ENCODE peak calls at places on chromosomes 6 and 20, in five cellular contexts. I is colonic mucosa; S is H9; F is dorsolateral prefrontal cortex; Q is naive thymus-derived CD4-positive, alpha-beta T cell. Z is an unnamed sample.
A peak's percentile ranks its signal among the peaks of the same experiment; 100 is the strongest.

GRCh38 chr6:81476881-81477280 is 275.6 kb downstream of the TENT5A start:
- DNase-seq in S (no peak), I (no peak), F (no peak), Q (no peak), Z (no peak)

GRCh38 chr6:150613269-150613668 is 13.6 kb downstream of the PLEKHG1 start:
- DNase-seq in Q (no peak), I (no peak), S (no peak), F (no peak), Z (no peak)

GRCh38 chr6:6847591-6847990 is 259.1 kb downstream of the LY86 start:
- DNase-seq in S (no peak), I (no peak), Q (no peak), F (no peak), Z (no peak)

GRCh38 chr20:52552181-52552872 is 360.7 kb upstream of the ZFP64 start:
- DNase-seq in S (no peak), I (no peak), Q (no peak), F (no peak), Z (no peak)

GRCh38 chr20:59033616-59034165 is 1.6 kb upstream of the ATP5F1E start:
- DNase-seq in Q (no peak), S (no peak), I (no peak), F (no peak), Z (no peak)

GRCh38 chr20:62576815-62577214 is 65.5 kb upstream of the SLCO4A1 start:
- DNase-seq in S (peak; percentile 64), F (no peak), I (no peak), Q (no peak), Z (no peak)

GRCh38 chr20:62583424-62583920 is 58.8 kb upstream of the SLCO4A1 start:
- DNase-seq in Q (no peak), F (peak; percentile 63), I (no peak), S (no peak), Z (no peak)

GRCh38 chr20:62065669-62066338 is at the start of gene TAF4:
- DNase-seq in F (peak; percentile 52), S (peak; percentile 64), Q (peak; percentile 79), I (peak; percentile 79), Z (peak; percentile 77)

GRCh38 chr6:89723046-89723445 is 84.5 kb upstream of the LYRM2 start:
- DNase-seq in S (no peak), F (no peak), I (no peak), Q (no peak), Z (no peak)

GRCh38 chr6:13916230-13916944 is 8.4 kb upstream of the RNF182 start:
- DNase-seq in F (no peak), I (no peak), Q (no peak), S (no peak), Z (no peak)

GRCh38 chr6:73610444-73611275 is 43.1 kb downstream of the SLC17A5 start:
- DNase-seq in S (no peak), Q (peak; percentile 54), I (no peak), F (no peak), Z (no peak)

GRCh38 chr6:136647363-136647763 is 97.1 kb upstream of the MAP7 start:
- DNase-seq in F (no peak), I (no peak), S (no peak), Q (peak; percentile 42), Z (peak; percentile 35)

GRCh38 chr6:112502348-112503130 is 155.4 kb downstream of the RFPL4B start:
- DNase-seq in F (no peak), Q (no peak), S (no peak), I (no peak), Z (no peak)

GRCh38 chr6:36967301-36967700 is 12.8 kb downstream of the PI16 start:
- DNase-seq in S (no peak), I (no peak), F (no peak), Q (no peak), Z (no peak)

GRCh38 chr20:14264869-14265268 is 72.5 kb downstream of the FLRT3 start:
- DNase-seq in Q (no peak), F (no peak), S (no peak), I (no peak), Z (no peak)

GRCh38 chr20:47780990-47781389 is 4.3 kb downstream of the SULF2 start:
- DNase-seq in S (no peak), Q (no peak), I (no peak), F (no peak), Z (no peak)

GRCh38 chr6:13331516-13332348 is 3.4 kb upstream of the TBC1D7 start:
- DNase-seq in I (no peak), S (no peak), F (no peak), Q (peak; percentile 38), Z (no peak)

GRCh38 chr6:149755300-149756260 is 6.0 kb downstream of the PCMT1 start:
- DNase-seq in Q (no peak), F (no peak), I (no peak), S (no peak), Z (no peak)

GRCh38 chr20:24994470-24995368 is 2.2 kb upstream of the APMAP start:
- DNase-seq in I (peak; percentile 88), F (peak; percentile 92), Q (peak; percentile 82), S (peak; percentile 76), Z (peak; percentile 59)

GRCh38 chr6:106747139-106747538 is 117.8 kb downstream of the QRSL1 start:
- DNase-seq in Q (no peak), F (no peak), I (peak; percentile 63), S (no peak), Z (no peak)

GRCh38 chr6:20153194-20153593 is 59.1 kb downstream of the MBOAT1 start:
- DNase-seq in S (no peak), Q (no peak), F (no peak), I (no peak), Z (no peak)

GRCh38 chr6:63477422-63478040 is 94.7 kb upstream of the LOC128125822 start:
- DNase-seq in S (no peak), Q (no peak), F (no peak), I (no peak), Z (no peak)

GRCh38 chr20:33305591-33306057 is 22.6 kb downstream of the BPIFB1 start:
- DNase-seq in I (no peak), F (no peak), Q (no peak), S (no peak), Z (no peak)

GRCh38 chr20:61364147-61364546 is 112.1 kb downstream of the CDH4 start:
- DNase-seq in Q (no peak), I (no peak), S (no peak), F (no peak), Z (no peak)

GRCh38 chr20:62119591-62120364 is 2.5 kb upstream of the LSM14B start:
- DNase-seq in Q (no peak), I (peak; percentile 58), S (no peak), F (no peak), Z (no peak)

GRCh38 chr20:12902992-12903391 is 105.8 kb upstream of the SPTLC3 start:
- DNase-seq in F (no peak), I (no peak), Q (no peak), S (no peak), Z (no peak)

GRCh38 chr20:14921546-14921945 is 584.1 kb upstream of the FLRT3 start:
- DNase-seq in Q (no peak), S (no peak), I (no peak), F (no peak), Z (no peak)

GRCh38 chr6:42367353-42368011 is 84.2 kb downstream of the TRERF1 start:
- DNase-seq in F (no peak), S (no peak), I (no peak), Q (peak; percentile 31), Z (no peak)

GRCh38 chr6:53628354-53629119 is 37.0 kb downstream of the KLHL31 start:
- DNase-seq in I (no peak), S (no peak), F (no peak), Q (no peak), Z (no peak)

GRCh38 chr20:36835025-36835424 is 40.9 kb upstream of the TLDC2 start:
- DNase-seq in S (no peak), Q (no peak), F (no peak), I (no peak), Z (no peak)

GRCh38 chr6:169045486-169045885 is 208.2 kb downstream of the THBS2 start:
- DNase-seq in Q (no peak), I (no peak), F (peak; percentile 15), S (no peak), Z (no peak)

DNA sequence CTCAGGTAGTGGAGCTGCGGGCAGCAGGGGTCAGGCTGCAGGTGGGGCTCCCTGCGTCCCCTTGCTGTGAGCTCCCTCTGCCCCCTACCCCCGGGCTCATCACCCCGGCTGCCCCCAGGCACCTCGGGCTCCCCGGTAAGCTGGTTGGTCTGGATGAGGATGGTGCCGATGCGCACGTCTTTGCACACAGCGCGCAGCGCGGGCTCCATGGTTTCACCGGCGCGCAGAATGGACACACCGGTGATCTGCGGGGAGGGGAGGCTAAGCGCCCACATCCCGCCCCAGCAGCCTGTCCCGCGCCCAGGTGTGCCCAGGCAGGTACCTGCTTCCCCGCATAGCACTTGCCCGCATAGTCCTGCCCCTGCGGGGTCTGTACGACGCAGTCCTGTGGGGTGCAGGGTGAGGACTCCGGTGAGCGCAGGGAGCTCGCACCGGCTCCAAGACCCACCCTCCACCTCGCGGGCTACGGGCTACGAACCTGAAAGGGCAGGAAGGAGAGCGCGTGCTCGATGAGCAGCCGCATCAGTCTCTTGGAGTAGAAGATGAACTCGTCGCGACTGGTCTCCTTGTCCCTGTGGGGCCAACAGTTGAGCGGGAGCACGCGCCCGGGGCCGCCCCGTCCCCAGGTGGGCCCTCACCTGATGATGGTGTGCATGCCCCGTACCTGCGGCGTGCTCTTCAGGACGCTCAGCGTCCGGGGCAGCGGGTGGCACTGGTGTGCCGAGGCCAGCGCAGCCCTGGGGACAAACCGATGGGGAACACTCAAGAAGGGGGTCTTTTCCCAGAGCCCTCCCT is 15.5 kb downstream of the UCKL1 start:
- DNase-seq in S (peak; percentile 52), Q (no peak), F (no peak), I (no peak), Z (no peak)
- H3K27ac ChIP-seq in S (no peak overlapping the region), Q (no peak overlapping the region), F (no peak overlapping the region), I (no peak overlapping the region), Z (no peak overlapping the region)

DNA sequence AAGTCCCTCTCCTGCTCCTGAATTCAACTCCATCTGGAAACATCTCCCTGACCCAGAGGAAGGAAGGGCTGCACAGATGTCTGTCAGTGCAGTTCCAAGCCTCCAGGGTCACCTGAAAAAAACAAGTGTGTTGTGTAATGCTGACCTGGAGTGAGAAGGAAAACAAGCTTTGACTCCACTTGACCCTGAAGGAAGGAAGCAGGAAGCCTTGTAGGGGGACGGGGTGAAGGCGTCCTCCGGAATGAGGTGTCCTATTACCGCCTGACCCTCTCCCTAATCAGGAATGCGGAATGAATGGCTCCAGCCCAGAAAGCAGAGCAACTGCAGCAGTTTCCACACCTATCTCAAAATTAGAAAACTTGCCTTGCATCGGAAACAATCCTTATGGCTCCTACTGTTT is 13.9 kb upstream of the ADGRF5 start:
- DNase-seq in Q (no peak), I (no peak), S (peak; percentile 62), F (no peak), Z (no peak)
- H3K27ac ChIP-seq in Q (no peak overlapping the region), I (no peak overlapping the region), S (no peak overlapping the region), F (no peak overlapping the region), Z (no peak overlapping the region)

GRCh38 chr6:170269873-170270541 is 20.9 kb downstream of the DLL1 start:
- DNase-seq in I (no peak), Q (no peak), F (no peak), S (no peak), Z (no peak)
- H3K27ac ChIP-seq in I (peak overlapping the region; percentile 40), Q (no peak overlapping the region), F (no peak overlapping the region), S (no peak overlapping the region), Z (no peak overlapping the region)

DNA sequence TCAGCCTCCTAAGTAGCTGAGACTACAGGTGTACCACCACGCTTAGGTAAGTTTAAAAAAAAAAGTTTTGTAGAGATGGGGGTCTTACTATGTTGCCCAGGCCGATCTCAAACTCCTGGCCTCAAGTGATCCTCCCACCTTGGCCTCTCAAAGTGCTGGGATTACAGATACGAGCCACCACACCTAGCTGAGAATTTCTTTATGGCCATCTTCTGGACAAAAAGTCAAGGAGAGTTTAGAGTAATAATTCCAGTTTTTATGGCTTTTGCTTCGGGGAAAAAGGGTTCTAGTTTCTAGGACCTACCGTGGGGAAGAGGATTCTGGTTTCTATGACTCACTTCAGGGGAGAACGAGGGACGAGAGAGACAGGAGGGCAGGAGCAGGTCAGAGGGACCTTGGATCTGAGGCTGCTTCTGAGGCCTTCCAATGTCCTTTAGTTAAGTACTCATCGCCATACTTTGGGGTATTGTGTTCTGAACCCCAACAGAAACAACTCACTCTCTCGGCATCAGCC is 69.3 kb upstream of the IER3 start:
- DNase-seq in F (no peak), I (no peak), Q (no peak), S (no peak), Z (no peak)
- H3K27ac ChIP-seq in F (no peak overlapping the region), I (peak overlapping the region; percentile 77), Q (no peak overlapping the region), S (no peak overlapping the region), Z (peak overlapping the region; percentile 46)